ENCODE peak calls at places on chromosome 14, in four cellular contexts. P is HepG2, K is SK-N-SH, X is K562. B is an unnamed sample.

GRCh38 chr14:64736271-64737131 is 32.3 kb downstream of the PLEKHG3 start:
- DNase-seq in P (peak; percentile 43), K (no peak), X (peak; percentile 23), B (no peak)

GRCh38 chr14:21711360-21711961 is 37.8 kb upstream of the OR4E1 start:
- DNase-seq in P (peak; percentile 66), K (peak; percentile 34), X (peak; percentile 44), B (peak; percentile 26)

GRCh38 chr14:104878582-104878981 is 13.5 kb downstream of the CEP170B start:
- DNase-seq in P (no peak), K (no peak), X (no peak), B (no peak)

GRCh38 chr14:30966415-30967363 is 58.8 kb upstream of the AP4S1 start:
- DNase-seq in P (no peak), K (no peak), X (peak; percentile 44), B (peak; percentile 86)

GRCh38 chr14:23535943-23536342 is 15.6 kb downstream of the ZFHX2 start:
- DNase-seq in P (no peak), K (no peak), X (no peak), B (no peak)

GRCh38 chr14:37573355-37573754 is 21.7 kb downstream of the FOXA1 start:
- DNase-seq in P (no peak), K (no peak), X (no peak), B (no peak)

GRCh38 chr14:82779301-82779700 is 1245.6 kb upstream of the SEL1L start:
- DNase-seq in P (no peak), K (no peak), X (no peak), B (no peak)

GRCh38 chr14:50740858-50741257 is 72.8 kb upstream of the SAV1 start:
- DNase-seq in P (no peak), K (no peak), X (no peak), B (no peak)

GRCh38 chr14:22981090-22982012 is 1.0 kb downstream of the AJUBA start:
- DNase-seq in P (no peak), K (peak; percentile 70), X (no peak), B (no peak)

GRCh38 chr14:36773136-36773540 is 111.5 kb downstream of the PAX9 start:
- DNase-seq in P (peak; percentile 51), K (no peak), X (peak; percentile 71), B (peak; percentile 33)

GRCh38 chr14:105334383-105335230 is 20.1 kb downstream of the PACS2 start:
- DNase-seq in P (no peak), K (no peak), X (no peak), B (peak; percentile 12)

GRCh38 chr14:75234173-75234855 is 44.3 kb upstream of the FOS start:
- DNase-seq in P (peak; percentile 31), K (no peak), X (peak; percentile 72), B (peak; percentile 38)

GRCh38 chr14:88613552-88614010 is 50.7 kb downstream of the ZC3H14 start:
- DNase-seq in P (peak; percentile 86), K (no peak), X (no peak), B (no peak)

GRCh38 chr14:104121142-104121541 is 17.2 kb upstream of the KIF26A start:
- DNase-seq in P (no peak), K (no peak), X (no peak), B (no peak)

GRCh38 chr14:94612174-94612573 is at the start of gene SERPINA3:
- DNase-seq in P (peak; percentile 91), K (no peak), X (no peak), B (no peak)

GRCh38 chr14:77058785-77059184 is 30.3 kb upstream of the IRF2BPL start:
- DNase-seq in P (no peak), K (no peak), X (no peak), B (no peak)
- TF ChIP-seq ELF1 in P (no peak), K (no peak), X (no peak), B (no peak)

GRCh38 chr14:101796479-101796878 is 35.0 kb downstream of the PPP2R5C start:
- DNase-seq in P (no peak), K (no peak), X (no peak), B (no peak)

GRCh38 chr14:101788016-101788695 is 26.6 kb downstream of the PPP2R5C start:
- DNase-seq in P (no peak), K (no peak), X (no peak), B (no peak)

GRCh38 chr14:101790232-101790631 is 28.7 kb downstream of the PPP2R5C start:
- DNase-seq in P (no peak), K (no peak), X (no peak), B (no peak)

GRCh38 chr14:101789222-101789621 is 27.7 kb downstream of the PPP2R5C start:
- DNase-seq in P (no peak), K (peak; percentile 69), X (no peak), B (no peak)

GRCh38 chr14:101791919-101792572 is 30.5 kb downstream of the PPP2R5C start:
- DNase-seq in P (no peak), K (no peak), X (no peak), B (no peak)
- TF ChIP-seq POLR2AphosphoS5 in P (no peak), K (no peak), X (no peak), B (no peak)

GRCh38 chr14:98262566-98262965 is 1009.4 kb downstream of the BCL11B start:
- DNase-seq in P (no peak), K (no peak), X (no peak), B (no peak)

DNA sequence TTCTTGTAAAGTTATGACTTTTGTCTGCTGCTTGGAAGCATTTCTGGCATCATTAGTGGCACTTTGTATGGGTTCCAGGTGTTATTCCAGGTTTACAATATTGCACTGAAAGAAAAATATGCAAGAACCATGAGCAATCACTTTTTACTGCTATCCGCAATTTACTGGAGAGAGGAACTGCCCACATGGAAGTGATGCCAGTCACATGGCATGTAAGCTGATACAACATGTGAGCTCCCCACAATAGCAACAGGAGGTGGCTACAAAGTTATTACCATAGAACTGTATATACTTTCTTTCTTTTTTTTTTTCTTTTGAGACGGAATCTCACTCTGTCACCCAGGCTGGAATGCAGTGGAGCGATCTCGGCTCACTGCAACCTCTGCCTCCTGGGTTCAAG is 1012.1 kb downstream of the BCL11B start:
- DNase-seq in P (no peak), K (no peak), X (no peak), B (no peak)
- TF ChIP-seq ELF1 in P (no peak), K (no peak), X (no peak), B (no peak)

DNA sequence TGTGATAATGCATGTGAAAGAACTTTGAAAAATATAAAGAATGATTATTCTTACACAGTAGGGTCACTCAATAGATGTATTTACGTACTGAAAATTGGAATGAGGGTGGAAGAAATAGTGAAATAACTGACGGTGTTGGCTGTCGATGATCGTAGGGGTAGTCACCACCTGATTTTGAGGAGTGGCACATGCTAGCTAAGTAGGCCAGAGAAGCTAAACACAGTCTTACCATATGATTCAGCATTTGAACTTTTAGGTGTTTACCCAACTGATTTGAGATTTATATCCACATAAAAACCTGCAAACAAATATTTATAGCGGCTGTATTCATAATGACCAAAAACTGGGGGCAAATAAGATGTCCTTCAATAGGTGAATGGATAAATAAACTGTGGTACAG is 47.6 kb upstream of the HIF1A start:
- DNase-seq in P (no peak), K (no peak), X (no peak), B (no peak)
- TF ChIP-seq POLR2AphosphoS5 in P (no peak), K (no peak), X (no peak), B (no peak)

DNA sequence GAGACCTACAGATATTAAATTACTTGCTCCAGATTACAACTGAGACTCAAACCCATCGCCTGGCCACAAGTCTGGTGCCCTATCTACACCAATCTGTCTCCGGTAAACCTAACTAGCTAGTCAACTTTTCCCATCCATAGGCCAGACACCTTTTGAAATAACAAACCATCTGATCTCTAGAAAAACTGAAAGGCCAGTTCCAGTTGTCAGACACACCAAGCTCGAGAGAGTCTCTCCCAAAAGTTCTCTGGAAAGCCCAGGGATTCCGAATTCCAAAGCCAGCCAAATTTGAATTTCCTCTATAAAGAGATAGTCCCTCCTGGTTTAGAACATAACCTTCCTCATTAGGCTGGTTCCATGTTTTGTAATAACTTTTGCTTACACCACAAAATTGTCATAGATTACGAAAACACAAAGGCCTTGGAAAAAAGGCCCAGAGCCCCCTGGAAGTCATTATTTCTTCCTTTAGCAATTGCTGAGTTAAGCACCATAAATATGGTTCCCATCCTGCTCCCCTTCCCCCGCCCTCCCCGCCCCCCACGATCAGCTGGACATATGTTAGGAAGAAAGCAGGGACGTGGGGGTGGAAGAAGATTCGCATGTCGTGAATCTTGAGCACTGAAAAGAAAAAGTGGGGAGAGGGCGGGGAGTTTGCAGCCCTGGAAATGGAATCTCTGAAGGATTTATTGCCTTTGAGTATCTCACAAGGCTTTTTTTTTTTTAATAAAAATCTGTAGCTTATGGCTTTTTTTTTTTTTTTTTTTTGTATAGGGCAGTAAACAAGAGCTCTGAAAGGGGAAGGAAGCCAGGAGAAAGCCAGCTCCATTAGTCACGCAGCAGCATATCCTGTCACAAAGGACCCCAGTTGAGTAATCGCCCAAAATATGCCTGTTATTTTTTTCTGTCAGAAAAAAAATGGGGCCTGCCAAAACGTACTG is 110.4 kb downstream of the ZFP36L1 start:
- DNase-seq in P (peak; percentile 39), K (no peak), X (peak; percentile 49), B (no peak)
- TF ChIP-seq ELF1 in P (no peak), K (no peak), X (no peak), B (no peak)

GRCh38 chr14:71666579-71667145 is 265.6 kb upstream of the RGS6 start:
- DNase-seq in P (no peak), K (no peak), X (no peak), B (no peak)

GRCh38 chr14:71668186-71668912 is 263.9 kb upstream of the RGS6 start:
- DNase-seq in P (no peak), K (no peak), X (no peak), B (no peak)

GRCh38 chr14:71665157-71665556 is 267.1 kb upstream of the RGS6 start:
- DNase-seq in P (no peak), K (no peak), X (no peak), B (no peak)

GRCh38 chr14:71668942-71669341 is 263.3 kb upstream of the RGS6 start:
- DNase-seq in P (no peak), K (no peak), X (no peak), B (no peak)

DNA sequence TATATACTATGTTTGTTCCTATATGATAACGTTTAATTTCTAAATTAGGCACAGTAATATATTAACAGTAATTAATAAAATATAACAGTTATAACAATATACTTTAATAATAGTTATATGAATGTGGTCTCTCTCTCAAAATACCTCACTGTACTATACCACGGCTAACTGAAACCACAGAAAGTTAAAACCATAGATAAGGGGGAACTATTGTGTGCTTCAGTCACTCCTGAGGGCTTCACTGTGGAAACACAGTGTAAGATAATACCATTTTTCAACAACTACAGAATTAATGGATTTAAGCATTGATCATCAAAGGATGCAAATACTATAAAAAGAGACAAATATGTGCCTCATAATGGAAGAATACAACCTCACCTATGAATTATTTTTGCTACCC is 266.4 kb upstream of the RGS6 start:
- DNase-seq in P (no peak), K (no peak), X (no peak), B (no peak)
- TF ChIP-seq POLR2AphosphoS5 in P (no peak), K (no peak), X (no peak), B (no peak)

GRCh38 chr14:91409991-91410401 is 7.6 kb downstream of the CCDC88C start:
- DNase-seq in P (no peak), K (no peak), X (no peak), B (no peak)
- TF ChIP-seq ELF1 in P (no peak), K (no peak), X (no peak), B (no peak)

GRCh38 chr14:97513891-97514290 is 716.7 kb downstream of the VRK1 start:
- DNase-seq in P (no peak), K (no peak), X (no peak), B (no peak)
- TF ChIP-seq POLR2AphosphoS5 in P (no peak), K (no peak), X (no peak), B (no peak)